ENCODE peak calls at places on chromosome 15, in five cellular contexts. One of them, this sample, is unnamed.

GRCh38 chr15:41934843-41935242 is 37.5 kb downstream of the EHD4 start:
- DNase-seq in left ventricle myocardium inferior: no peak
- DNase-seq in CD4-positive, alpha-beta memory T cell: peak
- DNase-seq in CD8-positive, alpha-beta memory T cell: peak
- DNase-seq in fibroblast of lung: no peak
- DNase-seq in this sample: no peak

GRCh38 chr15:100206643-100207042 is 135.1 kb downstream of the ADAMTS17 start:
- DNase-seq in fibroblast of lung: no peak
- DNase-seq in CD8-positive, alpha-beta memory T cell: no peak
- DNase-seq in CD4-positive, alpha-beta memory T cell: no peak
- DNase-seq in left ventricle myocardium inferior: no peak
- DNase-seq in this sample: no peak

GRCh38 chr15:78216276-78217229 is 17.8 kb downstream of the ACSBG1 start:
- DNase-seq in CD4-positive, alpha-beta memory T cell: no peak
- DNase-seq in CD8-positive, alpha-beta memory T cell: no peak
- DNase-seq in left ventricle myocardium inferior: peak
- DNase-seq in fibroblast of lung: peak
- DNase-seq in this sample: no peak

GRCh38 chr15:35925634-35926380 is 379.8 kb upstream of the DPH6 start:
- DNase-seq in fibroblast of lung: peak
- DNase-seq in left ventricle myocardium inferior: no peak
- DNase-seq in CD4-positive, alpha-beta memory T cell: no peak
- DNase-seq in CD8-positive, alpha-beta memory T cell: no peak
- DNase-seq in this sample: no peak

GRCh38 chr15:90594297-90594696 is 64.6 kb downstream of the CRTC3 start:
- DNase-seq in CD4-positive, alpha-beta memory T cell: peak
- DNase-seq in fibroblast of lung: peak
- DNase-seq in CD8-positive, alpha-beta memory T cell: peak
- DNase-seq in left ventricle myocardium inferior: peak
- DNase-seq in this sample: no peak

GRCh38 chr15:49083471-49084284 is 37.4 kb upstream of the SECISBP2L start:
- DNase-seq in CD4-positive, alpha-beta memory T cell: no peak
- DNase-seq in left ventricle myocardium inferior: no peak
- DNase-seq in fibroblast of lung: peak
- DNase-seq in CD8-positive, alpha-beta memory T cell: no peak
- DNase-seq in this sample: peak

GRCh38 chr15:72873379-72874233 is 90.0 kb upstream of the ADPGK start:
- DNase-seq in fibroblast of lung: no peak
- DNase-seq in CD8-positive, alpha-beta memory T cell: no peak
- DNase-seq in left ventricle myocardium inferior: no peak
- DNase-seq in CD4-positive, alpha-beta memory T cell: no peak
- DNase-seq in this sample: no peak

GRCh38 chr15:92097473-92098178 is 244.1 kb downstream of the SLCO3A1 start:
- DNase-seq in fibroblast of lung: peak
- DNase-seq in left ventricle myocardium inferior: no peak
- DNase-seq in CD8-positive, alpha-beta memory T cell: peak
- DNase-seq in CD4-positive, alpha-beta memory T cell: peak
- DNase-seq in this sample: peak

GRCh38 chr15:74373056-74373650 is 5.7 kb upstream of the CYP11A1 start:
- DNase-seq in fibroblast of lung: no peak
- DNase-seq in CD8-positive, alpha-beta memory T cell: no peak
- DNase-seq in left ventricle myocardium inferior: no peak
- DNase-seq in CD4-positive, alpha-beta memory T cell: no peak
- DNase-seq in this sample: no peak

GRCh38 chr15:58489693-58490404 is 58.1 kb downstream of the LIPC start:
- DNase-seq in left ventricle myocardium inferior: no peak
- DNase-seq in fibroblast of lung: no peak
- DNase-seq in CD4-positive, alpha-beta memory T cell: no peak
- DNase-seq in CD8-positive, alpha-beta memory T cell: no peak
- DNase-seq in this sample: no peak

GRCh38 chr15:49040151-49040550 is 6.1 kb downstream of the SECISBP2L start:
- DNase-seq in left ventricle myocardium inferior: no peak
- DNase-seq in CD8-positive, alpha-beta memory T cell: no peak
- DNase-seq in fibroblast of lung: no peak
- DNase-seq in CD4-positive, alpha-beta memory T cell: no peak
- DNase-seq in this sample: no peak

GRCh38 chr15:85457392-85457968 is 77.1 kb downstream of the AKAP13 start:
- DNase-seq in fibroblast of lung: no peak
- DNase-seq in CD4-positive, alpha-beta memory T cell: no peak
- DNase-seq in left ventricle myocardium inferior: no peak
- DNase-seq in CD8-positive, alpha-beta memory T cell: no peak
- DNase-seq in this sample: no peak

GRCh38 chr15:64865998-64866520 is 24.3 kb downstream of the PLEKHO2 start:
- DNase-seq in CD4-positive, alpha-beta memory T cell: no peak
- DNase-seq in CD8-positive, alpha-beta memory T cell: no peak
- DNase-seq in fibroblast of lung: peak
- DNase-seq in left ventricle myocardium inferior: no peak
- DNase-seq in this sample: peak

GRCh38 chr15:96440978-96441377 is 110.5 kb downstream of the NR2F2 start:
- DNase-seq in CD8-positive, alpha-beta memory T cell: no peak
- DNase-seq in fibroblast of lung: no peak
- DNase-seq in CD4-positive, alpha-beta memory T cell: no peak
- DNase-seq in left ventricle myocardium inferior: no peak
- DNase-seq in this sample: no peak

GRCh38 chr15:36814708-36815107 is 235.3 kb downstream of the CDIN1 start:
- DNase-seq in CD8-positive, alpha-beta memory T cell: no peak
- DNase-seq in left ventricle myocardium inferior: no peak
- DNase-seq in fibroblast of lung: no peak
- DNase-seq in CD4-positive, alpha-beta memory T cell: no peak
- DNase-seq in this sample: no peak

GRCh38 chr15:92930061-92930460 is 29.9 kb downstream of the CHD2 start:
- DNase-seq in CD4-positive, alpha-beta memory T cell: no peak
- DNase-seq in CD8-positive, alpha-beta memory T cell: no peak
- DNase-seq in fibroblast of lung: no peak
- DNase-seq in left ventricle myocardium inferior: no peak
- DNase-seq in this sample: no peak

GRCh38 chr15:98321916-98322315 is 326.4 kb upstream of the IGF1R start:
- DNase-seq in CD8-positive, alpha-beta memory T cell: no peak
- DNase-seq in CD4-positive, alpha-beta memory T cell: no peak
- DNase-seq in fibroblast of lung: no peak
- DNase-seq in left ventricle myocardium inferior: no peak
- DNase-seq in this sample: no peak

GRCh38 chr15:26891448-26891881 is 24.6 kb downstream of the GABRA5 start:
- DNase-seq in CD8-positive, alpha-beta memory T cell: no peak
- DNase-seq in left ventricle myocardium inferior: peak
- DNase-seq in fibroblast of lung: peak
- DNase-seq in CD4-positive, alpha-beta memory T cell: no peak
- DNase-seq in this sample: no peak

GRCh38 chr15:84671211-84671610 is 13.2 kb upstream of the NMB start:
- DNase-seq in CD4-positive, alpha-beta memory T cell: no peak
- DNase-seq in fibroblast of lung: peak
- DNase-seq in left ventricle myocardium inferior: no peak
- DNase-seq in CD8-positive, alpha-beta memory T cell: no peak
- DNase-seq in this sample: peak

GRCh38 chr15:89514596-89515406 is 18.4 kb upstream of the RHCG start:
- DNase-seq in CD8-positive, alpha-beta memory T cell: no peak
- DNase-seq in CD4-positive, alpha-beta memory T cell: no peak
- DNase-seq in left ventricle myocardium inferior: no peak
- DNase-seq in fibroblast of lung: no peak
- DNase-seq in this sample: no peak

GRCh38 chr15:45648521-45649200 is 13.8 kb downstream of the SQOR start:
- DNase-seq in fibroblast of lung: no peak
- DNase-seq in CD8-positive, alpha-beta memory T cell: no peak
- DNase-seq in CD4-positive, alpha-beta memory T cell: no peak
- DNase-seq in left ventricle myocardium inferior: no peak
- DNase-seq in this sample: no peak

GRCh38 chr15:64461577-64462162 is 1.3 kb downstream of the ZNF609 start:
- DNase-seq in fibroblast of lung: peak
- DNase-seq in left ventricle myocardium inferior: no peak
- DNase-seq in CD4-positive, alpha-beta memory T cell: no peak
- DNase-seq in CD8-positive, alpha-beta memory T cell: peak
- DNase-seq in this sample: no peak

GRCh38 chr15:50970524-50970923 is 62.0 kb downstream of the AP4E1 start:
- DNase-seq in fibroblast of lung: no peak
- DNase-seq in CD4-positive, alpha-beta memory T cell: no peak
- DNase-seq in CD8-positive, alpha-beta memory T cell: no peak
- DNase-seq in left ventricle myocardium inferior: no peak
- DNase-seq in this sample: no peak

GRCh38 chr15:73325191-73325980 is 43.4 kb downstream of the HCN4 start:
- DNase-seq in CD8-positive, alpha-beta memory T cell: no peak
- DNase-seq in CD4-positive, alpha-beta memory T cell: no peak
- DNase-seq in fibroblast of lung: no peak
- DNase-seq in left ventricle myocardium inferior: no peak
- DNase-seq in this sample: no peak

GRCh38 chr15:45385568-45385967 is 7.2 kb upstream of the GATM start:
- DNase-seq in CD8-positive, alpha-beta memory T cell: no peak
- DNase-seq in left ventricle myocardium inferior: no peak
- DNase-seq in fibroblast of lung: no peak
- DNase-seq in CD4-positive, alpha-beta memory T cell: no peak
- DNase-seq in this sample: no peak

GRCh38 chr15:100016632-100017031 is 283.4 kb upstream of the LYSMD4 start:
- DNase-seq in CD4-positive, alpha-beta memory T cell: no peak
- DNase-seq in fibroblast of lung: no peak
- DNase-seq in CD8-positive, alpha-beta memory T cell: no peak
- DNase-seq in left ventricle myocardium inferior: no peak
- DNase-seq in this sample: no peak

GRCh38 chr15:57619746-57620145 is 28.0 kb downstream of the MYZAP start:
- DNase-seq in CD4-positive, alpha-beta memory T cell: no peak
- DNase-seq in CD8-positive, alpha-beta memory T cell: no peak
- DNase-seq in fibroblast of lung: no peak
- DNase-seq in left ventricle myocardium inferior: no peak
- DNase-seq in this sample: no peak

DNA sequence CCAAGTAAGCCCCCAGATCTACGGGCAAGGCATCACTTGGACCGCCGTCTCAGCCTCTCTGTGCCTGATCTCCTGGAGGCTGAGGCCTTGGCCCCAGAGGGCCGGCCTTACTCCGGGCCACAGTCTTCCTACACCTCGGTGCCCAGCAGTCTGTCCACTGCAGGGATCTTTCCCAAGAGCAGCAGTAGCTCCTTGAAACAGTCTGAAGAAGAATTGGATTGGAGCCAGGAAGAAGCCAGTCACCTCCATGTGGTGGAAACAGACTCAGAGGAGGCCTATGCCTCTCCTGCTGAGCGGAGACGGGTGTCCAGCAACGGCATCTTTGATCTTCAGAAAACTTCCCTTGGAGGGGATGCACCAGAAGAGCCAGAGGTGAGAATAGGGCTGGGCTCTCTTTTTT is 67.0 kb downstream of the MCTP2 start:
- DNase-seq in CD8-positive, alpha-beta memory T cell: no peak
- DNase-seq in left ventricle myocardium inferior: no peak
- DNase-seq in CD4-positive, alpha-beta memory T cell: no peak
- DNase-seq in fibroblast of lung: no peak
- DNase-seq in this sample: no peak
- H3K27ac ChIP-seq in CD8-positive, alpha-beta memory T cell: no peak
- H3K27ac ChIP-seq in left ventricle myocardium inferior: no peak
- H3K27ac ChIP-seq in CD4-positive, alpha-beta memory T cell: no peak
- H3K27ac ChIP-seq in fibroblast of lung: no peak
- H3K27ac ChIP-seq in this sample: no peak

GRCh38 chr15:60494108-60494507 is 15.2 kb upstream of the ICE2 start:
- DNase-seq in left ventricle myocardium inferior: no peak
- DNase-seq in CD8-positive, alpha-beta memory T cell: no peak
- DNase-seq in CD4-positive, alpha-beta memory T cell: no peak
- DNase-seq in fibroblast of lung: no peak
- DNase-seq in this sample: no peak

GRCh38 chr15:60493166-60493565 is 14.2 kb upstream of the ICE2 start:
- DNase-seq in fibroblast of lung: no peak
- DNase-seq in CD4-positive, alpha-beta memory T cell: no peak
- DNase-seq in CD8-positive, alpha-beta memory T cell: no peak
- DNase-seq in left ventricle myocardium inferior: no peak
- DNase-seq in this sample: no peak

DNA sequence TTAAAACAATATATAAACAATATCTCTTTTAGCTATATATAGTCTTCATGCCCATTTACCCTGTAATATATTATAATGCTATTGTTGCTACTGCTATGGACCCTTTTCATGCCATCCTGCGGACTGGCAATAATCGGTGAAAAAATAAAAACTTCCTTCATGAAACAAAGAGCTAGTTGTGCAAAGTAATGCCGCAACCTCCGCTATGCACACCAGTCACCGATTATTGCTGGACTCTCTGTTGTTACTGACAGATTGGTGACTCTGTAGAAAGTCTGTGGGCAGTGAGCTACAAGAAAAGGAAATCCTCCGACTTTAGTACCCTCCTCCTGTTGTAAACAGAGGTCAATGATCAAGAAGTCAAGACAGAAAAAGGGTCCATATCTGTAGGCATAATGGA is 17.9 kb upstream of the ICE2 start:
- DNase-seq in CD8-positive, alpha-beta memory T cell: no peak
- DNase-seq in left ventricle myocardium inferior: no peak
- DNase-seq in CD4-positive, alpha-beta memory T cell: no peak
- DNase-seq in fibroblast of lung: no peak
- DNase-seq in this sample: no peak
- H3K4me3 ChIP-seq in CD8-positive, alpha-beta memory T cell: no peak
- H3K4me3 ChIP-seq in left ventricle myocardium inferior: no peak
- H3K4me3 ChIP-seq in CD4-positive, alpha-beta memory T cell: no peak
- H3K4me3 ChIP-seq in fibroblast of lung: no peak
- H3K4me3 ChIP-seq in this sample: no peak

GRCh38 chr15:62883938-62884479 is 158.5 kb upstream of the TPM1 start:
- DNase-seq in CD4-positive, alpha-beta memory T cell: no peak
- DNase-seq in CD8-positive, alpha-beta memory T cell: no peak
- DNase-seq in fibroblast of lung: peak
- DNase-seq in left ventricle myocardium inferior: no peak
- DNase-seq in this sample: peak
- H3K27ac ChIP-seq in CD4-positive, alpha-beta memory T cell: no peak
- H3K27ac ChIP-seq in CD8-positive, alpha-beta memory T cell: no peak
- H3K27ac ChIP-seq in fibroblast of lung: no peak
- H3K27ac ChIP-seq in left ventricle myocardium inferior: no peak
- H3K27ac ChIP-seq in this sample: no peak

GRCh38 chr15:43184407-43185160 is 619 bp upstream of the CCNDBP1 start:
- DNase-seq in left ventricle myocardium inferior: no peak
- DNase-seq in fibroblast of lung: no peak
- DNase-seq in CD8-positive, alpha-beta memory T cell: no peak
- DNase-seq in CD4-positive, alpha-beta memory T cell: no peak
- DNase-seq in this sample: no peak
- H3K4me3 ChIP-seq in left ventricle myocardium inferior: peak
- H3K4me3 ChIP-seq in fibroblast of lung: no peak
- H3K4me3 ChIP-seq in CD8-positive, alpha-beta memory T cell: peak
- H3K4me3 ChIP-seq in CD4-positive, alpha-beta memory T cell: peak
- H3K4me3 ChIP-seq in this sample: peak